ENCODE peak calls at places on chromosome 19, in nine cellular contexts. C is GM12864; L is stimulated activated CD4-positive, alpha-beta T cell treated with anti-CD3 and anti-CD28 coated beads, Interleukin-15, amount 100 ng/mL, for 1 hour; Y is H54; N is aorta; S is cardiac muscle cell; W is effector memory CD4-positive, alpha-beta T cell; U is bronchial epithelial cell; H is NCI-H82. F is an unnamed sample.

GRCh38 chr19:55014714-55015113 is 23.4 kb downstream of the GP6 start:
- DNase-seq in Y (no peak), W (no peak), L (no peak), C (no peak), S (no peak), H (no peak), U (no peak), N (no peak), F (no peak)

GRCh38 chr19:40614595-40615411 is 13.6 kb downstream of the LTBP4 start:
- DNase-seq in H (peak), N (peak), W (peak), S (peak), C (no peak), U (peak), Y (peak), L (peak), F (peak)

GRCh38 chr19:44303976-44304568 is 753 bp downstream of the ZNF235 start:
- DNase-seq in Y (peak), W (no peak), H (peak), N (no peak), C (no peak), U (peak), L (no peak), S (peak), F (peak)

GRCh38 chr19:16143399-16144215 is at the start of gene HSH2D:
- DNase-seq in S (no peak), L (peak), Y (no peak), U (peak), N (peak), W (peak), C (peak), H (no peak), F (peak)

GRCh38 chr19:2288010-2288742 is 6.2 kb upstream of the PEAK3 start:
- DNase-seq in H (no peak), U (no peak), S (no peak), L (no peak), N (no peak), W (no peak), C (no peak), Y (no peak), F (no peak)

GRCh38 chr19:19562665-19563347 is 24.7 kb downstream of the CILP2 start:
- DNase-seq in W (no peak), Y (no peak), L (no peak), H (no peak), N (no peak), U (no peak), C (no peak), S (no peak), F (no peak)

GRCh38 chr19:58088521-58089052 is 9.4 kb downstream of the ZSCAN18 start:
- DNase-seq in C (no peak), Y (no peak), U (no peak), N (peak), W (no peak), L (no peak), S (no peak), H (no peak), F (no peak)

GRCh38 chr19:6056801-6057650 is 53.3 kb downstream of the RFX2 start:
- DNase-seq in N (peak), L (no peak), S (no peak), Y (peak), C (no peak), U (peak), W (no peak), H (no peak), F (peak)

GRCh38 chr19:3387645-3388589 is 21.5 kb downstream of the NFIC start:
- DNase-seq in S (no peak), L (no peak), U (peak), N (peak), Y (no peak), W (no peak), H (no peak), C (no peak), F (peak)

GRCh38 chr19:15200575-15201364 is at the start of gene NOTCH3:
- DNase-seq in L (no peak), W (no peak), C (no peak), N (peak), Y (no peak), S (peak), U (no peak), H (no peak), F (no peak)

GRCh38 chr19:18626906-18627305 is 9.9 kb upstream of the KLHL26 start:
- DNase-seq in N (no peak), S (no peak), H (no peak), C (no peak), Y (no peak), U (no peak), W (no peak), L (no peak), F (no peak)

GRCh38 chr19:3606174-3606689 is 443 bp downstream of the TBXA2R start:
- DNase-seq in Y (peak), C (no peak), W (peak), H (peak), U (no peak), L (no peak), S (no peak), N (peak), F (no peak)

GRCh38 chr19:32471095-32471494 is 65.5 kb downstream of the DPY19L3 start:
- DNase-seq in C (no peak), H (no peak), N (no peak), L (no peak), W (no peak), U (no peak), Y (no peak), S (no peak), F (no peak)

GRCh38 chr19:9883231-9883758 is 48.2 kb downstream of the PIN1 start:
- DNase-seq in S (no peak), Y (no peak), C (no peak), H (peak), U (peak), L (no peak), W (no peak), N (no peak), F (peak)

GRCh38 chr19:51365211-51366049 is 758 bp downstream of the ETFB start:
- DNase-seq in U (peak), L (no peak), S (peak), Y (no peak), C (no peak), H (peak), N (no peak), W (no peak), F (no peak)

GRCh38 chr19:489418-490196 is 6.7 kb upstream of the MADCAM1 start:
- DNase-seq in Y (no peak), W (no peak), S (peak), N (peak), H (no peak), U (no peak), C (no peak), L (no peak), F (no peak)

GRCh38 chr19:8004723-8005513 is 523 bp downstream of the ELAVL1 start:
- DNase-seq in C (no peak), N (no peak), Y (no peak), H (no peak), U (no peak), L (peak), W (peak), S (peak), F (no peak)

GRCh38 chr19:43809762-43810696 is 7.8 kb upstream of the LYPD5 start:
- DNase-seq in W (no peak), S (peak), N (no peak), Y (no peak), U (peak), H (peak), C (peak), L (no peak), F (peak)

GRCh38 chr19:48608798-48609263 is 2.3 kb downstream of the SPACA4 start:
- DNase-seq in W (peak), S (no peak), U (peak), C (peak), H (peak), N (no peak), Y (peak), L (peak), F (peak)

GRCh38 chr19:45079911-45080469 is 930 bp downstream of the GEMIN7 start:
- DNase-seq in Y (no peak), H (no peak), N (no peak), L (no peak), W (no peak), S (peak), U (no peak), C (no peak), F (no peak)

GRCh38 chr19:10587022-10587838 is at the start of gene AP1M2:
- DNase-seq in H (no peak), S (no peak), W (no peak), N (no peak), U (peak), Y (no peak), C (no peak), L (no peak), F (no peak)

GRCh38 chr19:56333506-56333905 is 18.9 kb upstream of the ZSCAN5A start:
- DNase-seq in C (peak), Y (peak), H (peak), L (no peak), N (no peak), W (peak), U (peak), S (peak), F (peak)

GRCh38 chr19:38315657-38316476 is at the start of gene YIF1B:
- DNase-seq in C (peak), N (peak), U (peak), W (peak), L (peak), H (peak), S (peak), Y (peak), F (peak)

GRCh38 chr19:18737954-18738351 is 53.2 kb downstream of the COMP start:
- DNase-seq in N (no peak), C (no peak), L (no peak), H (peak), W (no peak), U (no peak), S (no peak), Y (no peak), F (no peak)

GRCh38 chr19:41895745-41896580 is 13.0 kb downstream of the ARHGEF1 start:
- DNase-seq in N (no peak), H (peak), W (no peak), Y (no peak), S (no peak), U (no peak), C (no peak), L (no peak), F (no peak)

GRCh38 chr19:46714523-46715106 is 2.3 kb downstream of the PRKD2 start:
- DNase-seq in Y (no peak), C (peak), L (peak), W (no peak), H (no peak), S (no peak), U (no peak), N (no peak), F (no peak)

GRCh38 chr19:50724522-50725217 is 1.5 kb downstream of the CLEC11A start:
- DNase-seq in N (peak), C (peak), U (peak), Y (peak), W (peak), L (peak), S (peak), H (peak), F (peak)

GRCh38 chr19:17938092-17938845 is 5.5 kb downstream of the CCDC124 start:
- DNase-seq in L (peak), S (peak), U (peak), C (no peak), N (peak), W (peak), H (peak), Y (peak), F (peak)

GRCh38 chr19:9903341-9903740 is 33.0 kb downstream of the OLFM2 start:
- DNase-seq in U (no peak), Y (no peak), N (no peak), H (no peak), L (no peak), S (no peak), W (no peak), C (no peak), F (no peak)

GRCh38 chr19:38792250-38793111 is 3.5 kb downstream of the LGALS7B start:
- DNase-seq in Y (no peak), W (no peak), N (peak), H (no peak), C (no peak), L (peak), S (no peak), U (no peak), F (no peak)

GRCh38 chr19:55113570-55114039 is 3.8 kb downstream of the PPP1R12C start:
- DNase-seq in W (no peak), Y (peak), S (peak), U (no peak), C (no peak), H (peak), L (no peak), N (peak), F (peak)